ENCODE peak calls at places on chromosomes 13 and 19, in six cellular contexts. M is IMR-90, Q is neural progenitor cell, H is A673, J is pancreas, X is hepatocyte. I is an unnamed sample.

GRCh38 chr13:37701972-37702371 is 103.4 kb upstream of the POSTN start:
- DNase-seq in H (peak), M (peak), X (peak), J (no peak), Q (no peak), I (no peak)

GRCh38 chr13:46469064-46469463 is 82.0 kb upstream of the RUBCNL start:
- DNase-seq in M (no peak), Q (no peak), H (peak), X (peak), J (no peak), I (no peak)

GRCh38 chr19:1725100-1726064 is 27.9 kb upstream of the ONECUT3 start:
- DNase-seq in M (peak), X (peak), J (peak), Q (peak), H (peak), I (peak)

GRCh38 chr13:113823771-113824170 is 40.1 kb downstream of the GAS6 start:
- DNase-seq in M (no peak), Q (no peak), J (no peak), H (no peak), X (no peak), I (no peak)

GRCh38 chr19:31613683-31614219 is 264.5 kb upstream of the TSHZ3 start:
- DNase-seq in M (no peak), Q (peak), J (peak), X (no peak), H (no peak), I (no peak)

GRCh38 chr19:17703823-17704463 is 15.3 kb upstream of the MAP1S start:
- DNase-seq in H (peak), J (no peak), Q (peak), X (no peak), M (peak), I (peak)

GRCh38 chr19:47778954-47779351 is 450 bp downstream of the SELENOW start:
- DNase-seq in X (peak), J (no peak), H (no peak), Q (peak), M (no peak), I (peak)

GRCh38 chr13:113129480-113129879 is 6.9 kb downstream of the F10 start:
- DNase-seq in M (no peak), X (no peak), H (no peak), J (no peak), Q (no peak), I (no peak)

GRCh38 chr13:108897955-108898354 is 268.5 kb downstream of the MYO16 start:
- DNase-seq in X (no peak), M (peak), H (no peak), Q (no peak), J (no peak), I (no peak)

DNA sequence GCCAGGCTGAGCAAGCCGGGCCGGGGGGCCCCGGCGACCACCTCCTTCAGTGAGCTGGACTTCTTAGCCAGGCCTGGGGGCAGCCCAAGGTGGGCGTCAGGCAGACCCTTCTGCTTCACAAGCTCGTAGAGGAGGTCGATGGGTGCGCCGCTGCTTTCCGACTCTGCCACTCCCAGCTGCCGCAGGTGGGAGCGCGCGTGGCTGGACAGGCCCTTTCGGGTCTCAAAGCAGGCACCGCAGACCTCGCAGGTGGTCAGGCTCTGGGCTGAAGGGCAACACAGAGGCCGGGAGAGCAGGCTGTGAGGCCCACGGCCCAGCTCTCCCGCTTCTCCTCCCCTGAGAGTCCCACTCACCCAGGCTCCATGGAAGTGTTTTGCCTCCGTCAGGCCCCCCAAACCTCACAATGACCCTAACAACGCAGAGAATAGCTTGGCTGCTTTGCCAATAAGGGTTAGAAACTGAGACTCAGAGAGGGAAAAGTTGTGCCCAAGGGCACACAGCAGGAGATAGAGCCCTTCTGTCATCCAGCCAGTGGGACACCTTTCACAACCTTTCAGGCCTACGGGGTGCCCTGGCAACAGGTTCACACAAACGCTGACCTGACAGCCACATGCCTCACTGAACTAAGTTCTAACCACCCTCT is 11.2 kb upstream of the AKAP8L start:
- DNase-seq in X (no peak), H (no peak), M (no peak), J (no peak), Q (no peak), I (no peak)
- H3K4me3 ChIP-seq in X (no peak), H (no peak), M (no peak), J (no peak), Q (no peak), I (no peak)

GRCh38 chr13:27789495-27790303 is 2.6 kb upstream of the GSX1 start:
- DNase-seq in M (no peak), H (no peak), Q (peak), X (no peak), J (no peak), I (no peak)
- H3K4me3 ChIP-seq in M (no peak), H (no peak), Q (peak), X (peak), J (peak), I (no peak)

GRCh38 chr19:58555920-58556632 is 1.2 kb upstream of the CHMP2A start:
- DNase-seq in X (peak), J (no peak), M (no peak), Q (no peak), H (no peak), I (no peak)
- H3K4me3 ChIP-seq in X (no peak), J (no peak), M (no peak), Q (no peak), H (no peak), I (no peak)

DNA sequence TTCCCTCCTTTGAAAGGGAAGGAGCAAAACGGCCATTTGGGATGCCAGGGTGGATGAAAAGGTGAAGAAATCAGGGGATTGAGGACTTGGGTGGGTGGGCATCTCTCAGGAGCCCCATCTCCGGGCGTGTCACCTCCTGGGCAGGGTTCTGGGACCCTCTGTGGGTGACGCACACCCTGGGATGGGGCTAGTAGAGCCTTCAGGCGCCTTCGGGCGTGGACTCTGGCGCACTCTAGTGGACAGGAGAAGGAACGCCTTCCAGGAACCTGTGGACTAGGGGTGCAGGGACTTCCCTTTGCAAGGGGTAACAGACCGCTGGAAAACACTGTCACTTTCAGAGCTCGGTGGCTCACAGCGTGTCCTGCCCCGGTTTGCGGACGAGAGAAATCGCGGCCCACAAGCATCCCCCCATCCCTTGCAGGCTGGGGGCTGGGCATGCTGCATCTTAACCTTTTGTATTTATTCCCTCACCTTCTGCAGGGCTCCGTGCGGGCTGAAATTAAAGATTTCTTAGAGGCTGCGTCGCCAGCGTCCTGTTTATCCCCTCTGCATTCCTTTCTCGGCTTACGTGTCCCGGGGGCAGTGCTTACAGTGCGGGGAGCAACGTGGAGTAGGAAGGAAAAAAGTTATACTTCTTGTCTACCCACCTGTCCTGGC is 15.2 kb upstream of the S1PR4 start:
- DNase-seq in J (peak), M (peak), X (peak), H (peak), Q (peak), I (peak)
- H3K4me3 ChIP-seq in J (no peak), M (no peak), X (no peak), H (no peak), Q (peak), I (no peak)

GRCh38 chr19:33301011-33301899 is 1.1 kb downstream of the CEBPA start:
- DNase-seq in X (no peak), H (no peak), J (no peak), Q (peak), M (no peak), I (peak)
- H3K4me3 ChIP-seq in X (peak), H (peak), J (peak), Q (peak), M (no peak), I (peak)

GRCh38 chr19:6925801-6926751 is 38.7 kb downstream of the ADGRE1 start:
- DNase-seq in M (no peak), Q (no peak), X (no peak), H (peak), J (no peak), I (no peak)
- H3K4me3 ChIP-seq in M (no peak), Q (no peak), X (no peak), H (no peak), J (no peak), I (no peak)

DNA sequence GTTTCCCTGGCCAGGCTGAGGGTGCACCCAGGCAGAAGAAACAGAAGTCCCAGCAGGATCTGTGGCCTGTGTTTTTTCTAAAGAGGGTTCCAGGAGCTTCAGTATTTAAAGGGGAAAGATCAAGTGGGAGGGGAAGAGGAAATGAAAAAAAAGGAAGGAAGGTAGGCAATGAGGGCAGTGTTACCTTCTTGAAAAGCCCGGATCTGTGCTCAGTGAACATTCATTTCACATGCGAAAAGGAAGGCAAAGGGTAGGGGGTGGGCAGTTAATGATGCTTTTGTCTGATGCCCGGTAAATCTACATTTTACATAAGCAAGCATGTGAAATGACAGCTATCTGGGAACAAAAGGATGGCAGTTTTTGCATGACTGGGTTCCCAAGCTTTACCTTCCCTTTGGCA is 326.2 kb downstream of the UQCRFS1 start:
- DNase-seq in M (no peak), H (no peak), X (no peak), Q (no peak), J (no peak), I (no peak)
- H3K4me3 ChIP-seq in M (no peak), H (no peak), X (no peak), Q (no peak), J (no peak), I (no peak)

GRCh38 chr19:4871711-4872110 is 4.2 kb upstream of the PLIN3 start:
- DNase-seq in M (no peak), X (no peak), Q (no peak), J (no peak), H (no peak), I (no peak)

GRCh38 chr19:4867534-4868285 is at the start of gene PLIN3:
- DNase-seq in M (peak), Q (peak), X (peak), H (peak), J (peak), I (peak)

GRCh38 chr19:4868286-4868834 is 893 bp upstream of the PLIN3 start:
- DNase-seq in Q (no peak), M (no peak), X (no peak), H (no peak), J (no peak), I (no peak)

GRCh38 chr19:4870025-4870700 is 2.7 kb upstream of the PLIN3 start:
- DNase-seq in H (peak), X (peak), J (peak), Q (no peak), M (peak), I (peak)

DNA sequence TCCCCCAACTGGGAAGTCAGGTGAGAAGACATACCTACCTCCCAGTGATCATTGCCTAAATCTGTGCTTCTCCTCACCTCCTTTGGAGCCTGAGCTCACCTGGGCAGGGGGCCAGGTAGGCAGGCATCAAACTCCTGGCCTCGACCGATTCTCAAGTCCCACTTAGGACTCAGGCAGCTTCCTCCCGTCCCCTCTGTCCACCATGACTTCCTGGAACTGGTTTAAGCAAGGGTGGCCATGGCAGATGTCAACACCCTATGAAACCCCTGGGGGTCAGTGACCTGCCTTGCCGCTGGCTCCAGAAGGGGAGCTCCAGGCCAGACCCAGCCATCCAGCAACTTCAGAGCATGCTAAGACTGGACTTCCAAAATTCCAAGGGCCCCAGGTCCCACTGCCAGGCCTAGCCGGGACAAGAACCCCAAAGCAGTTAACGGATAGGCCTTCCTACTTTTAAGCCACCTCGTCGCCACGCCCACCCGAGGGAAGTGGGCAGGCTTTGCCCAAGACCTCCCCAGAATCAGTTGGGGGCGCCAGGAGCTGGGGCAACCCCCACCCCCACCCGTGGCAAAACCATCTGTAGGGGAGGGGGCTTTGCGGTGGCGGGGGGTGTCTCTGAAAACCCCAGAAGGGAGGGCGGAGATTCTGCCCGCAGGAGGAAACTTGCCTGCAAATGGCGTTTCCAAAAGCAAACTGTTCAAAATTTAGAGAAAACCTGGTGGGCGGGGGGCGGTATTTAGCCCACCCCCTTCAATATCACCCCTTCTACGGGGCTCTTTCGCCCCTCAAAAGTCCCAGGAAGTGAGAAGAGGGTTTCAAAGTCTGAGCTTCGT is 657 bp downstream of the PLIN3 start:
- DNase-seq in H (peak), J (peak), Q (peak), M (peak), X (peak), I (peak)
- H3K4me3 ChIP-seq in H (peak), J (peak), Q (peak), M (peak), X (peak), I (peak)

GRCh38 chr13:30895773-30896172 is 10.3 kb upstream of the MEDAG start:
- DNase-seq in J (no peak), M (peak), Q (peak), X (peak), H (no peak), I (no peak)
- H3K4me3 ChIP-seq in J (no peak), M (no peak), Q (no peak), X (no peak), H (no peak), I (no peak)